ENCODE peak calls at places on chromosomes 16 and 17, in four cellular contexts. C is upper lobe of right lung; O is HFF-Myc; U is stimulated activated CD8-positive, alpha-beta memory T cell treated with anti-CD3 and anti-CD28 coated beads, Interleukin-4, amount 100 ng/mL, for 24 hours. R is an unnamed sample.

GRCh38 chr17:29048440-29049360 is 5.8 kb downstream of the PIPOX start:
- DNase-seq in C (no peak), O (no peak), U (no peak), R (no peak)

GRCh38 chr16:28304214-28304613 is 11.9 kb downstream of the SBK1 start:
- DNase-seq in C (no peak), O (peak), U (no peak), R (no peak)

GRCh38 chr17:8791910-8792270 is 7.3 kb downstream of the MFSD6L start:
- DNase-seq in C (no peak), O (no peak), U (no peak), R (no peak)

GRCh38 chr17:81400154-81400938 is 5.1 kb downstream of the BAHCC1 start:
- DNase-seq in C (peak), O (no peak), U (no peak), R (no peak)

GRCh38 chr16:88103011-88103410 is 151.8 kb downstream of the BANP start:
- DNase-seq in C (no peak), O (no peak), U (no peak), R (peak)

GRCh38 chr17:76529224-76529642 is 8.3 kb downstream of the CYGB start:
- DNase-seq in C (peak), O (peak), U (no peak), R (peak)

GRCh38 chr17:38702166-38702899 is 2.7 kb upstream of the MLLT6 start:
- DNase-seq in C (peak), O (no peak), U (peak), R (peak)

GRCh38 chr16:84518804-84519341 is 14.4 kb upstream of the MEAK7 start:
- DNase-seq in C (no peak), O (no peak), U (peak), R (peak)

GRCh38 chr16:54253118-54253517 is 33.5 kb downstream of the IRX3 start:
- DNase-seq in C (no peak), O (no peak), U (no peak), R (no peak)

GRCh38 chr17:18031955-18032354 is 7.0 kb downstream of the ATPAF2 start:
- DNase-seq in C (no peak), O (no peak), U (no peak), R (peak)

GRCh38 chr17:28961391-28961790 is 10.1 kb upstream of the PHF12 start:
- DNase-seq in C (peak), O (no peak), U (no peak), R (peak)

GRCh38 chr16:52480237-52480636 is 66.7 kb downstream of the TOX3 start:
- DNase-seq in C (no peak), O (no peak), U (no peak), R (no peak)

GRCh38 chr17:5508855-5509254 is 22.5 kb downstream of the MIS12 start:
- DNase-seq in C (no peak), O (no peak), U (no peak), R (no peak)

GRCh38 chr17:37025847-37026533 is 77.2 kb downstream of the AATF start:
- DNase-seq in C (no peak), O (no peak), U (no peak), R (no peak)

GRCh38 chr16:87839542-87840461 is 29.5 kb downstream of the SLC7A5 start:
- DNase-seq in C (no peak), O (no peak), U (no peak), R (no peak)

GRCh38 chr17:59221159-59221847 is 992 bp downstream of the GDPD1 start:
- DNase-seq in C (peak), O (no peak), U (no peak), R (no peak)

GRCh38 chr17:77571562-77571981 is 386.9 kb upstream of the TNRC6C start:
- DNase-seq in C (peak), O (no peak), U (no peak), R (peak)

GRCh38 chr17:66541461-66542182 is 239.2 kb downstream of the PRKCA start:
- DNase-seq in C (no peak), O (no peak), U (no peak), R (no peak)

GRCh38 chr17:59842901-59843652 is 49.7 kb downstream of the TUBD1 start:
- DNase-seq in C (peak), O (peak), U (peak), R (peak)

GRCh38 chr16:89655062-89655643 is 2.4 kb downstream of the CHMP1A start:
- DNase-seq in C (no peak), O (no peak), U (no peak), R (no peak)

GRCh38 chr17:78132086-78132676 is 1.6 kb downstream of the TMC8 start:
- DNase-seq in C (peak), O (no peak), U (peak), R (no peak)

GRCh38 chr16:70661534-70661917 is 15.2 kb downstream of the IL34 start:
- DNase-seq in C (no peak), O (no peak), U (no peak), R (peak)

GRCh38 chr17:17295141-17295540 is 8.0 kb upstream of the NT5M start:
- DNase-seq in C (no peak), O (no peak), U (no peak), R (no peak)

GRCh38 chr16:10635367-10636021 is 55.1 kb upstream of the EMP2 start:
- DNase-seq in C (no peak), O (no peak), U (no peak), R (no peak)

GRCh38 chr17:42673885-42674754 is 2.7 kb downstream of the PLEKHH3 start:
- DNase-seq in C (peak), O (no peak), U (no peak), R (peak)

R was measured in posterior vena cava.